ENCODE peak calls at places on chromosomes 7 and 10, in four cellular contexts. F is fibroblast of pulmonary artery, V is tibial artery, D is cardiac muscle cell. B is an unnamed sample.
A peak's percentile ranks its signal among the peaks of the same experiment; 100 is the strongest.

GRCh38 chr7:138752568-138753518 is 45.0 kb upstream of the TMEM213 start:
- DNase-seq in F (no peak), D (no peak), V (peak; percentile 20), B (peak; percentile 78)

GRCh38 chr7:87047-87446 is 105.3 kb upstream of the FAM20C start:
- DNase-seq in F (no peak), V (no peak), D (peak; percentile 52), B (no peak)

GRCh38 chr10:72846225-72846624 is 47.3 kb upstream of the OIT3 start:
- DNase-seq in F (peak; percentile 63), D (peak; percentile 58), V (no peak), B (no peak)

GRCh38 chr10:62619409-62619730 is 185.2 kb upstream of the ADO start:
- DNase-seq in F (no peak), D (no peak), V (no peak), B (no peak)

GRCh38 chr10:14382022-14382421 is 51.3 kb upstream of the FRMD4A start:
- DNase-seq in F (peak; percentile 21), D (no peak), V (no peak), B (peak; percentile 83)

GRCh38 chr7:52270301-52270700 is 765.1 kb upstream of the POM121L12 start:
- DNase-seq in D (peak; percentile 5), F (peak; percentile 5), V (no peak), B (no peak)

GRCh38 chr7:133650067-133650466 is 397.2 kb downstream of the EXOC4 start:
- DNase-seq in F (peak; percentile 89), V (no peak), D (peak; percentile 94), B (no peak)

GRCh38 chr7:81688622-81689411 is 81.0 kb downstream of the HGF start:
- DNase-seq in V (no peak), D (no peak), F (peak; percentile 15), B (no peak)

GRCh38 chr10:69472544-69472943 is 21.3 kb downstream of the TSPAN15 start:
- DNase-seq in F (no peak), D (peak; percentile 40), V (peak; percentile 55), B (no peak)

GRCh38 chr10:30093303-30093967 is 34.0 kb upstream of the JCAD start:
- DNase-seq in V (no peak), F (no peak), D (no peak), B (no peak)

DNA sequence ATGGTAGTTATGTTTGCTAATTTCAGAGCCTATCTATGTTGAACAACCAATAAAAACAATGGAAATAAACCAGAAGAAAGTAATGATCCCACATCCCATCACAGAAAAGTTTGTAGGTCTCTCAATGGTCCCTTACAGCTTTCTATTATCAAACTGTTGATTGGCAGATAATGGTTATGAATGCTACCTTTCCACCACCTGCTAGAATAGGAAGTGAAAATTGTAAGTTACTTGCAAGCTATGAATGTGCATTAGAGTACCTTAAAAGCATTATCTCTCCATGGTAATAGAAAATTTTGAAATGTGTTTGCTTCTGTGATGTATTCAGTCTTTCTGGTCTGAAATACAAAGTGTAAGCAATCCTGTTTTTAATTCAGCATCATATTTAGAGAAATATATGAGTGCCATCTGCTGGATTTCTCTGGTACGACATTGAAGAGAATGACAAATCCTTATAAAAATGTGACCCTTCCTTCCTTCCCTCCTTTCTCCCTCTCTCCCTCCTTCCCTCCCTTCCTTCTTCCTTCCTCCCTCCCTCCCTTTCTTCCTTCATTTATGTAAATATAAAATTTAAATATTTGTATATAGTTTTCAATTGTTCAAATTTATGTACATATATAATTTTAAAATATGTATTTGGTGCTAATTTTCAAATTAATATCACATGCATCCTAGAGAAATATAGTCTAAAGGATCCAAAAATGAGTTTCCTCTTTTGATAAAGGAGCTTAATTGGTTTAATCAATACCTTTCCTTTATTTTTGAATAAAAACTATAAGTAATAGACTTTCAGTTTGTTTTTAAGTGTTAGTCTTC is 41.4 kb upstream of the PNLIPRP3 start:
- DNase-seq in V (no peak), F (peak; percentile 53), D (peak; percentile 49), B (peak; percentile 14)
- TF ChIP-seq CTCF in V (peak; percentile 50), F (peak; percentile 55), D (peak; percentile 54), B (peak; percentile 23)

DNA sequence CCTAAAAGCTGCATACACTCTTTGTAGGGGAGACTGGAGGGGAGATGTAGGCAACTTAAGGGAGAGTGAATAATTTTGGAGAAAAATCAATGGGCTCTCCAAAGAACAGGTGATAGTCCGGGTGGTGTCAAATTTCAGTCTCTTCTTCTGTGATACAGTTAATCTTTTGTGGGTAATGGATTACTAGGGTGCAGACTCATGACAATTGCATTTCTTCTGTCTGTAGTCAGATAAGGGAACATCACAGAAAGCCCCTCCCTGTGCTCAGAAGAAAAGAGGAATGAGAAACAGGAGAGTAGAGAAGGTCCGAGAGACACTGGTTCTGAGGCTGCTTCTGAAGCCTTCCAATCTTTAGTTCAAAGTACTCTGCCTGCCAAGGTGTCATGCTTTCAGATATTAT is 1140.7 kb upstream of the LRRN3 start:
- DNase-seq in D (no peak), F (no peak), V (no peak), B (no peak)
- H3K4me3 ChIP-seq in D (no peak overlapping the region), F (no peak overlapping the region), V (no peak overlapping the region), B (no peak overlapping the region)

GRCh38 chr7:32360127-32360526 is 130.1 kb downstream of the LSM5 start:
- DNase-seq in D (no peak), F (no peak), V (no peak), B (no peak)

GRCh38 chr7:32357535-32358277 is 132.5 kb downstream of the LSM5 start:
- DNase-seq in F (no peak), V (no peak), D (no peak), B (peak; percentile 28)
- TF ChIP-seq CTCF in F (no peak), V (no peak), D (no peak), B (peak; percentile 18)

GRCh38 chr10:115814542-115814941 is 458.5 kb downstream of the GFRA1 start:
- DNase-seq in D (no peak), F (no peak), V (no peak), B (no peak)

GRCh38 chr10:115818015-115818414 is 455.0 kb downstream of the GFRA1 start:
- DNase-seq in D (no peak), F (no peak), V (no peak), B (no peak)
- H3K4me3 ChIP-seq in D (no peak overlapping the region), F (no peak overlapping the region), V (no peak overlapping the region), B (no peak overlapping the region)

DNA sequence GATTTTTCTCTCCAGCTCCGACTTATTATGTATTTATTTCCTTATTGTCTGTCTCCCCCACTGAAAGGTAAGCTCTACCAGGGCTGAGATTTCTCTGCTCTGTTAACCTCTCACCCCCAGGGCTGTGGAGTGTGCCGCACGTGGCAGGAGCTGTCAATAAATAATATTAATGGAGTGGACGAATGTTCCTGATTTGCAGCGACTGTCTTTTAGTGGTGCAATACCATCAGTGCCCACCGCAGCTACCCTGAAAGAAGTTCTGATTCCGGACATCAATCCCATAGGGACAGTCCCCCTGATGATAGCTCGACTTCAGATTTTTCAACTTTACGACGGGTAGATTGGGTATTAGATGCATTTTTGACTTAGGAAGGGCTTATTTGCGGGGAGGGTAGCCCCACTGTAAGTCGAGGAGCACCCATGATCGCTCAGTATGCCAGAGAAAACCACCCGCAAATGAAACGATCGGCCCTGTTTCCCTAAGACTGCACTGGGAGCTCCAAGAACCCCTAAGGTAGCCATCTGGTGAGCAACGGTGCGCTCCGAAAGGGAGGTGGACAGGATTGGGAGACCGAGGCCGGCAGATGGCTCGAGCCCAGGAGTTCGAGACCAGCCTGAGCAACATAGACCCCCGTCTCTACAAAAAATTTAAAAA is 986 bp upstream of the PPP2R2D start:
- DNase-seq in D (no peak), F (no peak), V (no peak), B (no peak)
- TF ChIP-seq CTCF in D (no peak), F (no peak), V (peak; percentile 4), B (no peak)

GRCh38 chr7:31052841-31053601 is 913 bp downstream of the ADCYAP1R1 start:
- DNase-seq in F (no peak), V (no peak), D (no peak), B (no peak)
- H3K4me3 ChIP-seq in F (no peak overlapping the region), V (peak overlapping the region; percentile 1), D (peak overlapping the region; percentile 43), B (no peak overlapping the region)